ENCODE peak calls at places on chromosomes 12 and 14, in six cellular contexts. One of them, this sample, is unnamed.
A peak's percentile ranks its signal among the peaks of the same experiment; 100 is the strongest.

GRCh38 chr12:46402451-46402850 is 29.9 kb upstream of the SLC38A2 start:
- DNase-seq in KG1: no peak
- DNase-seq in fibroblast of the conjunctiva: no peak
- DNase-seq in Right ventricle myocardium superior: no peak
- DNase-seq in H7: no peak
- DNase-seq in NCI-H345: no peak
- DNase-seq in this sample: no peak

GRCh38 chr12:46388427-46388992 is 15.9 kb upstream of the SLC38A2 start:
- DNase-seq in KG1: no peak
- DNase-seq in fibroblast of the conjunctiva: no peak
- DNase-seq in Right ventricle myocardium superior: no peak
- DNase-seq in H7: no peak
- DNase-seq in NCI-H345: no peak
- DNase-seq in this sample: no peak

GRCh38 chr14:75648066-75648838 is 12.4 kb downstream of the ERG28 start:
- DNase-seq in KG1: no peak
- DNase-seq in fibroblast of the conjunctiva: peak; percentile 89
- DNase-seq in Right ventricle myocardium superior: peak; percentile 52
- DNase-seq in H7: no peak
- DNase-seq in NCI-H345: no peak
- DNase-seq in this sample: no peak

GRCh38 chr12:109154485-109155438 is 38.4 kb downstream of the ACACB start:
- DNase-seq in KG1: no peak
- DNase-seq in fibroblast of the conjunctiva: peak; percentile 61
- DNase-seq in Right ventricle myocardium superior: peak; percentile 91
- DNase-seq in H7: peak; percentile 98
- DNase-seq in NCI-H345: peak; percentile 77
- DNase-seq in this sample: peak; percentile 75

GRCh38 chr14:98182385-98183055 is 1089.5 kb downstream of the BCL11B start:
- DNase-seq in KG1: no peak
- DNase-seq in fibroblast of the conjunctiva: no peak
- DNase-seq in Right ventricle myocardium superior: no peak
- DNase-seq in H7: no peak
- DNase-seq in NCI-H345: no peak
- DNase-seq in this sample: no peak

GRCh38 chr12:27382126-27382795 is 49.6 kb downstream of the BMAL2 start:
- DNase-seq in KG1: no peak
- DNase-seq in fibroblast of the conjunctiva: no peak
- DNase-seq in Right ventricle myocardium superior: no peak
- DNase-seq in H7: no peak
- DNase-seq in NCI-H345: no peak
- DNase-seq in this sample: no peak

GRCh38 chr12:132545955-132546354 is 56.0 kb downstream of the FBRSL1 start:
- DNase-seq in KG1: no peak
- DNase-seq in fibroblast of the conjunctiva: no peak
- DNase-seq in Right ventricle myocardium superior: no peak
- DNase-seq in H7: peak; percentile 71
- DNase-seq in NCI-H345: no peak
- DNase-seq in this sample: no peak

GRCh38 chr14:69643430-69644200 is 32.2 kb downstream of the SUSD6 start:
- DNase-seq in KG1: no peak
- DNase-seq in fibroblast of the conjunctiva: no peak
- DNase-seq in Right ventricle myocardium superior: no peak
- DNase-seq in H7: no peak
- DNase-seq in NCI-H345: peak; percentile 95
- DNase-seq in this sample: no peak

GRCh38 chr14:73468808-73469386 is 10.6 kb upstream of the NUMB start:
- DNase-seq in KG1: no peak
- DNase-seq in fibroblast of the conjunctiva: no peak
- DNase-seq in Right ventricle myocardium superior: no peak
- DNase-seq in H7: no peak
- DNase-seq in NCI-H345: no peak
- DNase-seq in this sample: no peak

GRCh38 chr12:88310069-88310468 is 168.0 kb downstream of the TMTC3 start:
- DNase-seq in KG1: no peak
- DNase-seq in fibroblast of the conjunctiva: peak; percentile 73
- DNase-seq in Right ventricle myocardium superior: no peak
- DNase-seq in H7: no peak
- DNase-seq in NCI-H345: no peak
- DNase-seq in this sample: no peak

GRCh38 chr14:30443368-30444007 is 115.5 kb upstream of the G2E3 start:
- DNase-seq in KG1: no peak
- DNase-seq in fibroblast of the conjunctiva: peak; percentile 23
- DNase-seq in Right ventricle myocardium superior: no peak
- DNase-seq in H7: peak; percentile 15
- DNase-seq in NCI-H345: peak; percentile 38
- DNase-seq in this sample: no peak

This sample was measured in occipital lobe.